ENCODE peak calls at places on chromosomes 2 and 18, in eight cellular contexts. O is anterior cingulate cortex, Y is renal cortical epithelial cell, U is WTC11, R is AG09319, H is Ammon's horn, W is NCI-H1092, Z is left kidney. J is an unnamed sample.

GRCh38 chr2:47389692-47390091 is 13.3 kb upstream of the MSH2 start:
- DNase-seq in O (no peak), Y (no peak), U (no peak), R (no peak), H (no peak), W (no peak), Z (no peak), J (no peak)

GRCh38 chr2:228654707-228655106 is 473.2 kb upstream of the SPHKAP start:
- DNase-seq in O (no peak), Y (no peak), U (no peak), R (no peak), H (no peak), W (no peak), Z (no peak), J (no peak)

GRCh38 chr2:2502150-2502549 is 171.1 kb upstream of the MYT1L start:
- DNase-seq in O (no peak), Y (no peak), U (no peak), R (no peak), H (no peak), W (no peak), Z (no peak), J (no peak)

GRCh38 chr2:17976871-17977746 is 98.6 kb downstream of the KCNS3 start:
- DNase-seq in O (no peak), Y (peak), U (no peak), R (peak), H (no peak), W (no peak), Z (peak), J (no peak)

GRCh38 chr2:28431741-28432140 is 39.1 kb downstream of the FOSL2 start:
- DNase-seq in O (no peak), Y (no peak), U (no peak), R (no peak), H (no peak), W (no peak), Z (no peak), J (no peak)

GRCh38 chr2:145036421-145036901 is 516.5 kb upstream of the ZEB2 start:
- DNase-seq in O (no peak), Y (no peak), U (no peak), R (peak), H (no peak), W (no peak), Z (peak), J (no peak)

GRCh38 chr18:55912071-55912470 is 324.1 kb upstream of the TCF4 start:
- DNase-seq in O (no peak), Y (no peak), U (no peak), R (no peak), H (peak), W (no peak), Z (no peak), J (no peak)

GRCh38 chr2:20175267-20175666 is 49.7 kb downstream of the SDC1 start:
- DNase-seq in O (no peak), Y (no peak), U (no peak), R (no peak), H (no peak), W (no peak), Z (no peak), J (no peak)

GRCh38 chr2:239275037-239275685 is 125.7 kb downstream of the HDAC4 start:
- DNase-seq in O (no peak), Y (peak), U (no peak), R (peak), H (peak), W (no peak), Z (peak), J (no peak)

GRCh38 chr2:230664844-230665243 is 47.8 kb upstream of the CAB39 start:
- DNase-seq in O (no peak), Y (no peak), U (no peak), R (no peak), H (no peak), W (no peak), Z (no peak), J (no peak)

GRCh38 chr2:8551622-8552074 is 130.2 kb upstream of the ID2 start:
- DNase-seq in O (no peak), Y (no peak), U (no peak), R (no peak), H (no peak), W (no peak), Z (no peak), J (no peak)

GRCh38 chr2:164609790-164610189 is 11.5 kb downstream of the GRB14 start:
- DNase-seq in O (no peak), Y (no peak), U (no peak), R (no peak), H (no peak), W (no peak), Z (no peak), J (no peak)

GRCh38 chr2:46335404-46335965 is 38.3 kb downstream of the EPAS1 start:
- DNase-seq in O (no peak), Y (peak), U (peak), R (no peak), H (peak), W (no peak), Z (peak), J (no peak)

GRCh38 chr2:59006204-59006603 is 765.1 kb upstream of the FANCL start:
- DNase-seq in O (no peak), Y (no peak), U (no peak), R (no peak), H (no peak), W (no peak), Z (no peak), J (no peak)

GRCh38 chr2:160381425-160381951 is 112.1 kb downstream of the RBMS1 start:
- DNase-seq in O (no peak), Y (no peak), U (no peak), R (no peak), H (no peak), W (no peak), Z (no peak), J (no peak)

GRCh38 chr18:34153711-34154110 is 71.0 kb downstream of the NOL4 start:
- DNase-seq in O (no peak), Y (peak), U (no peak), R (no peak), H (peak), W (no peak), Z (peak), J (no peak)

GRCh38 chr18:80115035-80115434 is 6.0 kb downstream of the ADNP2 start:
- DNase-seq in O (no peak), Y (peak), U (no peak), R (no peak), H (no peak), W (no peak), Z (peak), J (no peak)

GRCh38 chr2:238216651-238217184 is 13.2 kb upstream of the ILKAP start:
- DNase-seq in O (peak), Y (no peak), U (no peak), R (no peak), H (peak), W (no peak), Z (peak), J (no peak)

GRCh38 chr2:232347369-232347768 is 31.2 kb upstream of the ALPP start:
- DNase-seq in O (no peak), Y (no peak), U (no peak), R (no peak), H (no peak), W (no peak), Z (no peak), J (no peak)